ENCODE peak calls at places on chromosomes 6 and 20, in seven cellular contexts. O, N, F, Y, W, E and Q are unnamed samples. For H3K27me3, the result is how much of the 10 kb centered on the place peaks cover.

GRCh38 chr6:37936150-37936549 is 116.6 kb downstream of the ZFAND3 start:
- DNase-seq in O (no peak), N (no peak), F (no peak), Y (no peak), W (no peak), E (peak), Q (no peak)

GRCh38 chr6:47698342-47698787 is at the start of gene ADGRF4:
- DNase-seq in O (peak), N (no peak), F (peak), Y (no peak), W (no peak), E (peak), Q (no peak)

GRCh38 chr6:68038815-68039408 is 596.2 kb upstream of the ADGRB3 start:
- DNase-seq in O (peak), N (no peak), F (no peak), Y (no peak), W (no peak), E (no peak), Q (no peak)

GRCh38 chr6:74870403-74870802 is 335.4 kb downstream of the COL12A1 start:
- DNase-seq in O (peak), N (no peak), F (no peak), Y (no peak), W (no peak), E (no peak), Q (no peak)

GRCh38 chr6:134535831-134536230 is 217.9 kb upstream of the SGK1 start:
- DNase-seq in O (no peak), N (no peak), F (no peak), Y (no peak), W (no peak), E (peak), Q (no peak)

GRCh38 chr20:21100590-21101452 is 5.3 kb downstream of the LINC00237 start:
- DNase-seq in O (peak), N (no peak), F (peak), Y (no peak), W (no peak), E (peak), Q (peak)

GRCh38 chr6:89873721-89874120 is 20.5 kb upstream of the GJA10 start:
- DNase-seq in O (no peak), N (no peak), F (no peak), Y (no peak), W (no peak), E (no peak), Q (no peak)

GRCh38 chr6:79520534-79520933 is 16.7 kb downstream of the LCA5 start:
- DNase-seq in O (no peak), N (no peak), F (no peak), Y (no peak), W (no peak), E (peak), Q (no peak)

GRCh38 chr6:24205020-24205492 is 79.0 kb downstream of the NRSN1 start:
- DNase-seq in O (peak), N (no peak), F (peak), Y (no peak), W (no peak), E (peak), Q (peak)

GRCh38 chr20:63536997-63537524 is at the start of gene PTK6:
- DNase-seq in O (no peak), N (peak), F (no peak), Y (no peak), W (no peak), E (no peak), Q (peak)

GRCh38 chr20:56871691-56872090 is 242.6 kb downstream of the TFAP2C start:
- DNase-seq in O (no peak), N (no peak), F (no peak), Y (no peak), W (no peak), E (no peak), Q (no peak)

GRCh38 chr6:80182291-80182690 is 75.8 kb downstream of the BCKDHB start:
- DNase-seq in O (no peak), N (no peak), F (peak), Y (no peak), W (no peak), E (peak), Q (no peak)

GRCh38 chr20:59845472-59845871 is 88.0 kb downstream of the SYCP2 start:
- DNase-seq in O (no peak), N (no peak), F (no peak), Y (no peak), W (no peak), E (no peak), Q (no peak)

GRCh38 chr6:101689156-101689555 is 295.6 kb downstream of the GRIK2 start:
- DNase-seq in O (no peak), N (no peak), F (no peak), Y (no peak), W (no peak), E (no peak), Q (no peak)

GRCh38 chr6:154448448-154449096 is 61.9 kb downstream of the CNKSR3 start:
- DNase-seq in O (peak), N (no peak), F (peak), Y (peak), W (no peak), E (peak), Q (peak)
- H3K4me3 ChIP-seq in O (no peak), N (no peak), F (no peak), Y (no peak), W (no peak), E (no peak), Q (peak)

GRCh38 chr6:160264213-160264612 is 5.6 kb upstream of the SLC22A2 start:
- DNase-seq in O (no peak), N (no peak), F (no peak), Y (no peak), W (no peak), E (no peak), Q (no peak)

GRCh38 chr6:160263214-160263939 is 4.8 kb upstream of the SLC22A2 start:
- DNase-seq in O (no peak), N (no peak), F (no peak), Y (no peak), W (no peak), E (no peak), Q (no peak)

GRCh38 chr6:160261120-160261450 is 2.5 kb upstream of the SLC22A2 start:
- DNase-seq in O (no peak), N (no peak), F (no peak), Y (no peak), W (no peak), E (no peak), Q (no peak)

GRCh38 chr6:160260283-160261119 is 1.9 kb upstream of the SLC22A2 start:
- DNase-seq in O (no peak), N (no peak), F (no peak), Y (no peak), W (no peak), E (no peak), Q (no peak)

DNA sequence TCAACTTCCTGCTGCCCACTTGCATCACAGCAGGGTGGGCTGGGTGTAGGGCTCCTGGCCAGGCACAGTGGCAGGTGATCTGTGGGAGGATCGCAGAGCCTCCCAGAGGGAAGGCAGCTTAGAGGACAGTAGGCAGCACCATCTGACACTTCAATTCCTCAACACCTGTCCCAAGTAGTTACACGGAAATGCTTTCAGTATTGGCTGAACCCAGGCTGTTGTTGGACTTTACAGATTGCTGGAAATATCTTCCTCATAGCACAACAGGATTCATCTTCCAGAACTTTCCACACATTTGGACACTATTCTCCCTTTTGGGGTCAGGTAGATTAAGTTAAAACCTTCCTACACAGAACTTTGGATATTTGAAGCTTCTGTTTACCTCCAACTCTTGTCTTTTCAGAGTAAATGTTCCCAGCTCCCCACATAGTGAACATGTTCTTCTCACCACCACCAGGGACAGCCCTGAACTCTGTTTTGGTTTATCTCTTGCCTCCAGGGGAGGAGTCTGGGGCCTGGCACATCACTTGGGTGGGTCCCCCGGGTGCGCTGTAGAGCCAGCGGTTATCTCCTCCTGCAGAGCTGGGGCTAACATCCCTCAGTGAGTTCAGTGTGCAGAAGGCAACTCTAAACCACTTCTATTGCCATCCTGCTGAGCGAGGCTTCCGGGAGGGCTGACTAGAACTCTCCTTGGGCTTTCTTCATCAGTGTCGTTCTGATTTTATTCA is 3.5 kb upstream of the SLC22A2 start:
- DNase-seq in O (peak), N (no peak), F (no peak), Y (no peak), W (no peak), E (no peak), Q (peak)
- TF ChIP-seq CTCF in O (peak), N (no peak), F (no peak), Y (no peak), W (no peak), E (no peak), Q (no peak)

GRCh38 chr6:46116289-46116688 is 13.5 kb upstream of the ENPP4 start:
- DNase-seq in O (no peak), N (no peak), F (no peak), Y (no peak), W (no peak), E (no peak), Q (no peak)
- H3K27me3 ChIP-seq in O (under half), N (under half), F (under half), Y (under half), W (under half), E (under half), Q (under half)

GRCh38 chr6:34247481-34248197 is 1.2 kb downstream of the SMIM29 start:
- DNase-seq in O (no peak), N (no peak), F (no peak), Y (peak), W (no peak), E (no peak), Q (no peak)
- H3K4me3 ChIP-seq in O (peak), N (peak), F (peak), Y (no peak), W (peak), E (no peak), Q (peak)

GRCh38 chr20:16752082-16752481 is 3.9 kb downstream of the OTOR start:
- DNase-seq in O (no peak), N (no peak), F (no peak), Y (no peak), W (no peak), E (no peak), Q (no peak)

GRCh38 chr20:16749573-16749972 is 1.4 kb downstream of the OTOR start:
- DNase-seq in O (peak), N (no peak), F (no peak), Y (no peak), W (no peak), E (no peak), Q (peak)

GRCh38 chr20:16752901-16753300 is 4.7 kb downstream of the OTOR start:
- DNase-seq in O (no peak), N (no peak), F (no peak), Y (no peak), W (no peak), E (peak), Q (no peak)

GRCh38 chr20:16748058-16748457 is at the start of gene OTOR:
- DNase-seq in O (no peak), N (no peak), F (no peak), Y (no peak), W (no peak), E (no peak), Q (no peak)

DNA sequence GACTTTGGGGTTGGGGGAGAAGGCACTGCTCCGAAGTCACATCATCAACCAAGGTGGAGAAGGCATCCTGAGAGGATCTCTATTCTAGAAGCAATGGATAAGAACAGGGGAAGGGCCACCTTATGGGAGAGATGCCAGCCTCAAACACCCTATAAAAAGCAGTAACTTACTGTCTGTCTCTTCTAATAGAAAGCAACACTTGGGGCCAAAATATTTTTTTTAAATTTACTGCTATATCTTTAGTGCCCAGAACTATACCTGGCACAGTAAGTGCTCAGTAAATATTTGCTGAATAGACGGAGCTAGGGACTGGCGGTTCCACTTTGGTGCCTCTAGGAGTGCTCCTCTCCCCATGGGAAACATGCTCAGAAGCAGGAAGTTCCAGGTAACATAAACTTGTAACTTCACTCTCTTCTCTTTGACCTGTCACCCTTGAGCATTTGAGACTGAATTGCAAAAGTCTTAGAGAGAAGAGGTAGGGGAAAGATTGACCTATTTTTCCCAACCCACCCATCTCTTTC is 807 bp upstream of the OTOR start:
- DNase-seq in O (peak), N (no peak), F (no peak), Y (no peak), W (no peak), E (no peak), Q (no peak)
- TF ChIP-seq CTCF in O (peak), N (no peak), F (no peak), Y (no peak), W (no peak), E (no peak), Q (no peak)